ENCODE peak calls at places on chromosome 5, in seven cellular contexts. U, R, W, X, B, C and I are unnamed samples. For H3K27me3, the result is how much of the 10 kb centered on the place peaks cover.

GRCh38 chr5:75052461-75053285 is at the start of gene GCNT4:
- DNase-seq in U (peak), R (peak), W (peak), X (no peak), B (peak), C (no peak), I (peak)

GRCh38 chr5:108814551-108814950 is 66.9 kb downstream of the FER start:
- DNase-seq in U (no peak), R (no peak), W (no peak), X (no peak), B (no peak), C (no peak), I (no peak)

GRCh38 chr5:175448276-175448675 is 4.3 kb upstream of the DRD1 start:
- DNase-seq in U (no peak), R (no peak), W (no peak), X (no peak), B (no peak), C (no peak), I (no peak)

GRCh38 chr5:131209506-131210191 is 38.9 kb downstream of the LYRM7 start:
- DNase-seq in U (no peak), R (no peak), W (no peak), X (no peak), B (peak), C (no peak), I (no peak)

GRCh38 chr5:58135571-58136335 is 324.1 kb downstream of the PLK2 start:
- DNase-seq in U (no peak), R (peak), W (no peak), X (no peak), B (no peak), C (no peak), I (no peak)

GRCh38 chr5:31811210-31811609 is 172.3 kb downstream of the PDZD2 start:
- DNase-seq in U (no peak), R (peak), W (no peak), X (no peak), B (no peak), C (peak), I (no peak)

GRCh38 chr5:9239071-9239470 is 306.8 kb downstream of the SEMA5A start:
- DNase-seq in U (no peak), R (peak), W (no peak), X (no peak), B (no peak), C (no peak), I (no peak)

GRCh38 chr5:149959406-149960236 is 937 bp upstream of the SLC26A2 start:
- DNase-seq in U (no peak), R (peak), W (no peak), X (no peak), B (peak), C (no peak), I (no peak)

GRCh38 chr5:921456-921855 is 28.8 kb downstream of the TRIP13 start:
- DNase-seq in U (no peak), R (no peak), W (no peak), X (no peak), B (no peak), C (no peak), I (no peak)

GRCh38 chr5:57715296-57715695 is 232.7 kb upstream of the ACTBL2 start:
- DNase-seq in U (no peak), R (peak), W (no peak), X (no peak), B (no peak), C (no peak), I (no peak)

GRCh38 chr5:169827769-169828168 is 152.5 kb downstream of the INSYN2B start:
- DNase-seq in U (no peak), R (no peak), W (no peak), X (no peak), B (no peak), C (no peak), I (no peak)

GRCh38 chr5:84487963-84488362 is 103.3 kb upstream of the EDIL3 start:
- DNase-seq in U (no peak), R (peak), W (no peak), X (no peak), B (no peak), C (no peak), I (no peak)

GRCh38 chr5:61767231-61768080 is 435.4 kb downstream of the ZSWIM6 start:
- DNase-seq in U (no peak), R (no peak), W (no peak), X (no peak), B (no peak), C (no peak), I (no peak)

GRCh38 chr5:92177926-92178487 is 794.9 kb upstream of the ARRDC3 start:
- DNase-seq in U (no peak), R (no peak), W (no peak), X (no peak), B (no peak), C (no peak), I (no peak)

GRCh38 chr5:95841914-95842812 is 19.6 kb upstream of the GLRX start:
- DNase-seq in U (peak), R (no peak), W (peak), X (no peak), B (no peak), C (peak), I (peak)

GRCh38 chr5:109689740-109690455 is at the start of gene MAN2A1:
- DNase-seq in U (peak), R (peak), W (peak), X (peak), B (peak), C (peak), I (peak)

GRCh38 chr5:147504001-147504400 is 5.9 kb downstream of the DPYSL3 start:
- DNase-seq in U (peak), R (peak), W (no peak), X (no peak), B (no peak), C (no peak), I (peak)

GRCh38 chr5:149747833-149748366 is 17.8 kb downstream of the PPARGC1B start:
- DNase-seq in U (no peak), R (no peak), W (no peak), X (no peak), B (no peak), C (no peak), I (no peak)

GRCh38 chr5:145483211-145483610 is 351.9 kb downstream of the PRELID2 start:
- DNase-seq in U (no peak), R (peak), W (no peak), X (no peak), B (no peak), C (no peak), I (no peak)

GRCh38 chr5:170849374-170849773 is 12.4 kb upstream of the RANBP17 start:
- DNase-seq in U (no peak), R (no peak), W (no peak), X (no peak), B (no peak), C (no peak), I (no peak)

GRCh38 chr5:142792865-142793232 is 22.7 kb downstream of the ARHGAP26 start:
- DNase-seq in U (no peak), R (no peak), W (no peak), X (no peak), B (no peak), C (no peak), I (no peak)

GRCh38 chr5:104179057-104179456 is 616.5 kb upstream of the NUDT12 start:
- DNase-seq in U (no peak), R (peak), W (no peak), X (no peak), B (no peak), C (peak), I (no peak)

GRCh38 chr5:103424008-103424407 is 138.6 kb downstream of the NUDT12 start:
- DNase-seq in U (no peak), R (peak), W (no peak), X (no peak), B (no peak), C (no peak), I (no peak)

GRCh38 chr5:36944607-36945225 is 68.1 kb downstream of the NIPBL start:
- DNase-seq in U (no peak), R (peak), W (no peak), X (no peak), B (no peak), C (peak), I (no peak)

GRCh38 chr5:34651791-34652190 is 4.3 kb upstream of the RAI14 start:
- DNase-seq in U (no peak), R (no peak), W (no peak), X (no peak), B (no peak), C (no peak), I (no peak)

GRCh38 chr5:34648522-34649158 is 7.5 kb upstream of the RAI14 start:
- DNase-seq in U (no peak), R (peak), W (no peak), X (no peak), B (no peak), C (no peak), I (no peak)

GRCh38 chr5:34652916-34653315 is 3.2 kb upstream of the RAI14 start:
- DNase-seq in U (no peak), R (peak), W (no peak), X (no peak), B (no peak), C (no peak), I (no peak)

GRCh38 chr5:34652466-34652865 is 3.7 kb upstream of the RAI14 start:
- DNase-seq in U (no peak), R (no peak), W (no peak), X (no peak), B (no peak), C (no peak), I (no peak)

DNA sequence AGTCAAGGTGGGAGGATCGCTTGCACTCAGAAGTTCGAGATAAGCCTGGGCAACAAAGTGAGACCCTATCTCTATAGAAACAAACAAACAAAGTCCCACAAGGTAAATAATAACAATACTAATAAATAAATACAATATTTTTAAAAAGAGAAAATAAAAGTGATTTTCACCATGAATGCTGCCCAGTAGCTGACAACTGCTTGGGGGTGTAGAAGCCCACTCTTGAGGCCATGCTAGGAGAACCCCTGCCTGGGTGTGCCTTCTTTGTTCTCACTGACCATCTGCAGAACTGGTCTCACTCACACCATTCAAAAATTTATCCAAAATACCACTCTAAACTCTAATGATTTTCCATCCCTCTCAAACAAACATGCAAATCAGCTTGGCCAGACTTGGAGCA is 8.1 kb upstream of the RAI14 start:
- DNase-seq in U (no peak), R (no peak), W (no peak), X (no peak), B (no peak), C (no peak), I (no peak)
- H3K27ac ChIP-seq in U (no peak), R (no peak), W (no peak), X (no peak), B (no peak), C (no peak), I (no peak)

DNA sequence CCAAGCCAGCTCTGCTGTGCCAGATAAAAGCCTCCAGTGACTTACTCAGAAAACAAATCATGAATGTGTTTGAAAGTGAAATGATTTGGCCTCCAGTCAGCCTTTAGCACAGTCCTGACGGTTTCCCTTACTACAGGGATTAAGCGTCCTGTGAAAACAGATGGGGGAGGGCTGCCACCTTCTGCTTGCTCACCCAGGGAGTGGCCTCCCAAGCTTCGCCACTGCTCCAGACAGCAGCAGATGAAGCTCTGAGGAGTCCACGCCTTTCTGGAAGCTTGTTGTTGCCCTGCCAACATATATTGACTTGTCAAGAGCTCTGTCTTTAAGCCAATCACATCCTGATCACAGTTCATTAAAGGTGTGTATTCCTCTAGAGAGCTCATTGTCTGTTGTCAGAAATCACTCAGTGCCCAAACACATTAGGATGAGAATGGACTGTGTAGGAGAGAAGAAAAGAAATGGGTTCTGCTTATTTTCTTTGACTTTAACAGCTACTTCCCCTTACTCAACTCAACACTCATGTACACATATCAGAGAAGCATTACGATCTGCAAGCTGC is 4.9 kb upstream of the FYB1 start:
- DNase-seq in U (peak), R (peak), W (no peak), X (no peak), B (no peak), C (no peak), I (no peak)
- TF ChIP-seq CTCF in U (no peak), R (no peak), W (no peak), X (no peak), B (no peak), C (no peak), I (no peak)

DNA sequence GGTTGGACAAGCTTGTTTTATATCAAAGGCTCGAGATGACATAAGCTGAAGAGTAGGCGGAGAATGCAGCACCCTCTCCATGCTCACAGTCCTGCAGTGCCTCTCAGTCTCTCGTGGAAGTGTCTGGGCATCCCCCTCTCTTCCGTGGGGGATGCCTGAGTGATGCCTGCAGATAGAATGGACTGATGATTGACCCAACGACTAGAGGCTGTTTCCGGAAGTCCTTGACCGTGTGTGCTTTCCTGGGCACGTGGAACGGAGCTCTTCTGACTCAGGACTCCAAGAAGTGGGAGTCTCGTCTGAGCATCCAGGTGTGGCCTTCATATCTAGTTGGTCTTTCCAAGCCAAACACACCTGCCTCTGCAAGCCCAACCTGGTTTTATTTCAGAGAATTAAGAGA is 241.8 kb upstream of the IRX2 start:
- DNase-seq in U (no peak), R (no peak), W (no peak), X (no peak), B (no peak), C (no peak), I (no peak)
- H3K27me3 ChIP-seq in U (under half), R (under half), W (under half), X (under half), B (under half), C (under half), I (under half)

GRCh38 chr5:14816999-14817761 is 54.4 kb downstream of the ANKH start:
- DNase-seq in U (peak), R (peak), W (no peak), X (no peak), B (no peak), C (no peak), I (no peak)
- H3K27ac ChIP-seq in U (peak), R (no peak), W (no peak), X (no peak), B (no peak), C (no peak), I (no peak)

GRCh38 chr5:40734986-40735385 is 20.8 kb downstream of the TTC33 start:
- DNase-seq in U (no peak), R (peak), W (no peak), X (no peak), B (no peak), C (no peak), I (no peak)

GRCh38 chr5:40735609-40736008 is 20.2 kb downstream of the TTC33 start:
- DNase-seq in U (no peak), R (no peak), W (no peak), X (no peak), B (no peak), C (no peak), I (no peak)

GRCh38 chr5:40733842-40734563 is 21.8 kb downstream of the TTC33 start:
- DNase-seq in U (no peak), R (no peak), W (no peak), X (no peak), B (no peak), C (no peak), I (no peak)

GRCh38 chr5:40738502-40738901 is 17.3 kb downstream of the TTC33 start:
- DNase-seq in U (no peak), R (peak), W (no peak), X (no peak), B (no peak), C (no peak), I (no peak)

GRCh38 chr5:40736103-40736875 is 19.5 kb downstream of the TTC33 start:
- DNase-seq in U (no peak), R (peak), W (no peak), X (no peak), B (no peak), C (peak), I (no peak)
- TF ChIP-seq CTCF in U (peak), R (peak), W (peak), X (peak), B (peak), C (peak), I (peak)

DNA sequence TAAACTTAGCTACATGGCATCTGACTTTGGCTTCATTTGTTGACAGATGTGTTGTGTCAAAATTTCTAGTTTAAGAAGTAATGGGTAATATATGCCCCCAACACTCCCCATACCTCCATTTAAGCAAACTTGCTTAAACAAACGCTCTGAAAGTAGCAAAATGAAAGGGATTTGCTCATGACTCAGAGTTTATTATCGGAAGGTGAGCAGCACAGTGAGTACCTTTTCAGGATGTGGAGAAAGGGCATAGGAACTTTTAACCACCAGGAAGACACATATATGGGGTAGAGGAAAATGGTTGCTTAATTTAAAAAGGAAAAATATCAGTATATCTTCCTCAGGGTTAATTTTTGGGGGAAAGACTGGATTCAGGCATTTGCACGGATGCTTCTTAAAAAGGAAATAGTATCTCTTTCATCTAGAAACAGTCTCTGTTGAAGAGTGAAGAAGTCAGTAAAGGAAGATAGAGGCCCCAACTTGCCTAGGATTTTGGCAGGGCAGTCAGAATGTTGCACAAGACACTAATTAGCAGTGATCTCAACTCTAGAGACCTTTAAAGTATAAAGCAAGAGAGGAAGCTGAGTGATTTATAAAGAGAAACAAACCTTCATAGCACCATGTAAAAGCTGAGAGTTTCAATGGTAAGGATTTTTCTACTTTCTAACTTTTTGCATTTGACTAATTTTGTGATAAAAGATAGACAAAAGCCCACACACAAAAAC is 155.1 kb downstream of the TRIO start:
- DNase-seq in U (no peak), R (no peak), W (no peak), X (no peak), B (no peak), C (no peak), I (peak)
- H3K27me3 ChIP-seq in U (under half), R (under half), W (under half), X (under half), B (under half), C (under half), I (under half)

GRCh38 chr5:71943874-71944273 is 163.4 kb upstream of the MAP1B start:
- DNase-seq in U (no peak), R (no peak), W (no peak), X (no peak), B (no peak), C (no peak), I (no peak)

GRCh38 chr5:71937906-71938698 is 169.2 kb upstream of the MAP1B start:
- DNase-seq in U (no peak), R (no peak), W (no peak), X (no peak), B (no peak), C (no peak), I (no peak)

GRCh38 chr5:71938886-71939285 is 168.4 kb upstream of the MAP1B start:
- DNase-seq in U (no peak), R (no peak), W (no peak), X (peak), B (no peak), C (peak), I (no peak)

DNA sequence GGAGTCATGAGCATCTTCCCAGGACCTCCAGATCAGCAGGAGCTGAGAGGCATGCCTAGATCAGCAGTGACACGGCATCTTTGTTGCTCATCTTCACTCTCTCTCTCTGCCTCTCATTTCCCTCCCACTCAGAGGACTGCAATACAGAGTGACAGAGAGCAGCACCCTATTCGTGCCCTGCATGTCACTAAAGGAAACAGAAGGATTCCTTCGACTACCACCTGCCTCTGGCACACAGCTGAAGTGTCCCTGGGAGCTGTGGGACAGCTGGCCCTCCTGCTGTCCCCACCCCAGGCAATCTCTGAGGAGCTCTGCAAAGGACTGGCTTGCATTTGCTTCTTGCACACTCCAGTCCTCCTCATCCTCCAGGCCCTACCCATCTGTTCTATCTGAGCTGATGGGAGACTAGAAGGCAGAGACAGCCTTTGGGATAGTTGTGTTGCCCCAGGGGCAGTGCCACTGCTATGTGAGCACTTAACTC is 167.8 kb upstream of the MAP1B start:
- DNase-seq in U (no peak), R (no peak), W (no peak), X (no peak), B (no peak), C (no peak), I (no peak)
- H3K27ac ChIP-seq in U (no peak), R (no peak), W (no peak), X (no peak), B (no peak), C (no peak), I (no peak)

GRCh38 chr5:38479315-38479904 is 77.0 kb downstream of the LIFR start:
- DNase-seq in U (no peak), R (no peak), W (no peak), X (no peak), B (no peak), C (no peak), I (no peak)

GRCh38 chr5:38478166-38478565 is 78.3 kb downstream of the LIFR start:
- DNase-seq in U (no peak), R (no peak), W (no peak), X (no peak), B (no peak), C (no peak), I (no peak)

DNA sequence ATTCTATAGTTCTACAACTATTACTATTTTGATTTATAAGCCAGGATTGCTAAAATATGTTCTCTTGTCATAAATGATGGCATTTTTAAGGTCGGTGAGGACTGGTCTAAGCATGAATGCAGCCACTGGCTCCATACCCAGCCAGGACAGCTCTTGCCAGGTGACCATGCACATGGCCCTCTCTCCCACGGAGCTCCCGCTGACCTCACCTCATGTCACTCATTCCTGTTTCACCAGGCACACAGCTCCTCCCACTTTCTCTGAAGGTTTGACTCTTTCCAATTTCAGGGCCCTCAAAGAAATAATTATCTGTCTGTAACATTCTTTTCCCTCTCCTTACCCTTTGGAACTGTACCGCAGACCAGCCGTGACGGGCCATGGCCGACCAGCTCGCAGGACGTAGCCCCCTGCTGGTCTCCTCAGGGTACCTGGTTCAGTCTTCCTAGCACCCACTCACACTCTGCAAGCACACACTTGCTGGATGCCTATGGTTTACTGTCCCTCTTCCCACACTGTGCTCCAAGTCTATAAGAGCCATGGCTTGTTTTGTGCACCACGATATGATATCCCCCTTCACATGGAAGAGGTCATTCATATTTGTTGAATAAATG is 72.6 kb downstream of the LIFR start:
- DNase-seq in U (no peak), R (no peak), W (no peak), X (no peak), B (no peak), C (no peak), I (no peak)
- TF ChIP-seq CTCF in U (no peak), R (no peak), W (no peak), X (no peak), B (no peak), C (peak), I (no peak)